ENCODE peak calls at places on chromosomes 5 and 9, in nine cellular contexts. Q is A549; O is Peyer's patch; E is left ventricle myocardium inferior; X is CD8-positive, alpha-beta memory T cell; V is uterus; P is stomach; C is effector memory CD4-positive, alpha-beta T cell; I is heart left ventricle. N is an unnamed sample. For H3K4me1, the result is how much of the 10 kb centered on the place peaks cover.

GRCh38 chr9:86282979-86283535 is 719 bp upstream of the ISCA1 start:
- DNase-seq in C (peak), V (no peak), Q (no peak), P (no peak), I (no peak), E (no peak), X (no peak), O (no peak), N (no peak)

GRCh38 chr5:33010851-33011250 is 299.7 kb downstream of the NPR3 start:
- DNase-seq in O (no peak), C (no peak), E (no peak), P (no peak), X (no peak), I (no peak), V (no peak), Q (no peak), N (no peak)

GRCh38 chr9:76292658-76293057 is 101.6 kb downstream of the RFK start:
- DNase-seq in I (no peak), X (no peak), V (no peak), Q (no peak), O (no peak), E (no peak), P (no peak), C (no peak), N (no peak)

GRCh38 chr5:174303035-174303434 is 257.5 kb downstream of the NSG2 start:
- DNase-seq in V (no peak), Q (no peak), O (no peak), X (no peak), C (no peak), P (no peak), E (no peak), I (no peak), N (no peak)

GRCh38 chr9:129482521-129483466 is 138.1 kb downstream of the C9orf50 start:
- DNase-seq in I (peak), Q (peak), O (peak), P (peak), V (peak), X (no peak), C (no peak), E (peak), N (no peak)

GRCh38 chr9:72473474-72474241 is 47.8 kb upstream of the TMC1 start:
- DNase-seq in X (no peak), O (no peak), Q (peak), E (no peak), I (no peak), V (no peak), C (no peak), P (no peak), N (no peak)

GRCh38 chr5:154447074-154447725 is 1.4 kb downstream of the SAP30L start:
- DNase-seq in Q (no peak), P (no peak), O (no peak), X (peak), E (no peak), C (no peak), I (no peak), V (no peak), N (no peak)

GRCh38 chr5:152124413-152125082 is 199.9 kb upstream of the GLRA1 start:
- DNase-seq in I (no peak), Q (no peak), O (no peak), X (no peak), P (no peak), V (no peak), E (no peak), C (no peak), N (no peak)

GRCh38 chr9:128055222-128056040 is 11.7 kb downstream of the NAIF1 start:
- DNase-seq in Q (no peak), V (peak), E (peak), C (no peak), P (peak), X (no peak), O (no peak), I (no peak), N (no peak)

GRCh38 chr5:109403469-109403868 is 6.3 kb downstream of the PJA2 start:
- DNase-seq in C (no peak), P (no peak), X (no peak), Q (no peak), V (no peak), O (no peak), E (no peak), I (no peak), N (no peak)

GRCh38 chr5:89988129-89988528 is 421.4 kb downstream of the CETN3 start:
- DNase-seq in C (no peak), I (no peak), E (no peak), O (no peak), V (no peak), X (no peak), Q (no peak), P (no peak), N (no peak)

GRCh38 chr9:5866685-5867084 is 24.0 kb upstream of the MLANA start:
- DNase-seq in C (no peak), P (no peak), O (no peak), V (no peak), Q (no peak), E (no peak), X (no peak), I (no peak), N (no peak)

GRCh38 chr5:24899180-24899579 is 254.4 kb upstream of the CDH10 start:
- DNase-seq in E (no peak), X (no peak), Q (no peak), O (no peak), V (no peak), P (no peak), C (no peak), I (no peak), N (no peak)

GRCh38 chr5:26518065-26518464 is 520.3 kb downstream of the CDH9 start:
- DNase-seq in P (no peak), C (no peak), X (no peak), Q (no peak), V (no peak), I (no peak), O (no peak), E (no peak), N (no peak)

GRCh38 chr5:124678478-124678877 is 68.0 kb downstream of the ZNF608 start:
- DNase-seq in Q (no peak), P (no peak), E (peak), I (peak), V (no peak), X (no peak), O (no peak), C (no peak), N (no peak)

GRCh38 chr5:54548565-54548964 is 31.0 kb downstream of the SNX18 start:
- DNase-seq in E (no peak), Q (no peak), I (no peak), X (no peak), O (no peak), C (no peak), P (no peak), V (no peak), N (no peak)

GRCh38 chr5:94440015-94440414 is 178.4 kb downstream of the KIAA0825 start:
- DNase-seq in O (no peak), P (no peak), I (no peak), V (no peak), C (no peak), X (no peak), E (no peak), Q (no peak), N (no peak)

GRCh38 chr9:69535296-69535832 is 136.8 kb downstream of the APBA1 start:
- DNase-seq in P (no peak), Q (no peak), O (no peak), X (no peak), E (no peak), I (no peak), V (no peak), C (no peak), N (no peak)

GRCh38 chr5:1642621-1643061 is 118.9 kb upstream of the LPCAT1 start:
- DNase-seq in C (no peak), P (no peak), Q (no peak), O (no peak), E (peak), I (no peak), X (no peak), V (no peak), N (no peak)

GRCh38 chr5:171311698-171312083 is 2.6 kb downstream of the TLX3 start:
- DNase-seq in Q (no peak), E (no peak), X (no peak), I (no peak), V (no peak), P (no peak), C (no peak), O (no peak), N (no peak)

GRCh38 chr5:130337179-130337888 is 433.1 kb downstream of the CHSY3 start:
- DNase-seq in V (no peak), I (no peak), C (no peak), O (no peak), Q (peak), E (no peak), P (no peak), X (no peak), N (no peak)

GRCh38 chr5:146828385-146828784 is 50.2 kb downstream of the PPP2R2B start:
- DNase-seq in V (no peak), X (no peak), I (no peak), P (no peak), Q (no peak), E (no peak), C (no peak), O (no peak), N (no peak)

GRCh38 chr5:43661102-43661501 is 58.1 kb downstream of the NNT start:
- DNase-seq in X (no peak), Q (peak), I (no peak), C (peak), V (peak), E (no peak), P (no peak), O (no peak), N (no peak)

GRCh38 chr5:72246239-72246580 is 73.8 kb downstream of the MRPS27 start:
- DNase-seq in Q (peak), X (no peak), I (no peak), O (no peak), C (no peak), P (no peak), V (no peak), E (no peak), N (no peak)

DNA sequence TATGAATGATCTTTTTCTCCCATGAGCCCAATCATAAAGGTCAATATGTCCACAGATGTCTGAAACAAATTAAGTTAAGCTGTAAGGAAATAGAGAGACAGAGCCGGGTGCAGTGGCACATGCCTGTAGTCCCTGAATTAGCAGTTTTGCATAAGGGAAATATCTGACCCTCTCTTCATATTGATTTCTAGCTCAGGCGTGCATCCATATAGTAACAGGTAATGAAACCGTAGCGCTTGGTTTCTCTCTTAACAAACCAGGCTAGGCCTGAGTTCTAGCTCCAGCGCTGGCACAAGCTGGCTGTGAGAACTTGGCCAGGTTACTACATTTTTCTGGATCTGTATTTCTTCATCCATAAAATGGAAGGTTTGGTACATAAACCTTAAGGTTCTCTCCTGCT is 118.0 kb upstream of the ERCC6L2 start:
- DNase-seq in O (no peak), Q (no peak), P (no peak), X (no peak), C (no peak), V (no peak), E (no peak), I (no peak), N (no peak)
- H3K4me3 ChIP-seq in O (no peak), Q (no peak), P (no peak), X (no peak), C (no peak), V (no peak), E (no peak), I (no peak), N (no peak)

GRCh38 chr9:112020680-112021596 is 124.3 kb downstream of the UGCG start:
- DNase-seq in E (no peak), V (no peak), Q (peak), C (no peak), X (no peak), P (no peak), O (no peak), I (no peak), N (no peak)
- H3K27ac ChIP-seq in E (no peak), V (no peak), Q (peak), C (no peak), X (no peak), P (peak), O (no peak), I (no peak), N (no peak)

DNA sequence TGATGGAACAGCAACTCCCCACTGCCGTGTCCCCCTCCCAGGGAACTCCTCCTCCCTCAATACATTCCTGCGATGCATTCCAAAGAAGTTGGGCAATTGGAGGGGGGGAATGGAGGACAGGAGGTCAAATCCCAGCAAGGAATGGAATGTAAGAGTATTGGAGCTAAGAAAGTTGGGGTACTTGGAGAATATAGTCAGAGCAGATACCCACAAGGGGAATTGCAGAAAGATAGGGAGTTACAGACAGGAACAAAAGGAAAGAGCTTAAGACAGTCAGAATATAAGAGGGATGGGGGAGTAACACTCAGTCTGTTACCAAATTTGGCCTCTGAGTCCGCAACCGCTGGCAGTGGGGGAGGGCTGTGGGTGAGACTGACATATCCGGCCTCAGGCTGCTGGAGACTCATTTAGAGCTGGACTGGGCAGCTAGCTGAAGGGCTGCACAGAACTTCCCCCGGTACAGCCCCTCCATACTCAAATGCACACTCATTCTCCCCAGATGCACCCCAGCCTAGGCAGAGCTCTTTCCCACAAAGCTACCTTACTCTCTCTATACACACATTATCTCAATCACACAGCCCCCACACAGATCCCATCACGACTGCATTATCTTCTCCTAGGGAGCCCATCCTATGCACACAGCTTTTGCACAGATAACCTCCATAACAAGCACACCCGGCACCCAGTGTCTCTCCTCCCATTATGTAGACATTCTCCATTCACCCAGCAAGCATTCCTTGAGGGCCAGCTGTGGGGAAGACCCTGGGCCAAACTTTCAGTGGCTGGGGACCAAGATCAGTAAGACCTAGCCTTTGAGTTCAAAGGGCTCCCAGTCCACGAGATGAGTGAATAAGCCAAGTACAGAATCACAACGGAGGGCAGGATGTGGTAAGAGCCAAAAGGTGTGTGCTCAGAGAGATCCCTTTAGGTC is 3.7 kb downstream of the TLN1 start:
- DNase-seq in I (peak), X (no peak), O (peak), P (peak), Q (peak), V (peak), C (peak), E (peak), N (peak)
- H3K4me1 ChIP-seq in I (half or more), X (half or more), O (under half), P (half or more), Q (under half), V (under half), C (half or more), E (half or more), N (under half)

DNA sequence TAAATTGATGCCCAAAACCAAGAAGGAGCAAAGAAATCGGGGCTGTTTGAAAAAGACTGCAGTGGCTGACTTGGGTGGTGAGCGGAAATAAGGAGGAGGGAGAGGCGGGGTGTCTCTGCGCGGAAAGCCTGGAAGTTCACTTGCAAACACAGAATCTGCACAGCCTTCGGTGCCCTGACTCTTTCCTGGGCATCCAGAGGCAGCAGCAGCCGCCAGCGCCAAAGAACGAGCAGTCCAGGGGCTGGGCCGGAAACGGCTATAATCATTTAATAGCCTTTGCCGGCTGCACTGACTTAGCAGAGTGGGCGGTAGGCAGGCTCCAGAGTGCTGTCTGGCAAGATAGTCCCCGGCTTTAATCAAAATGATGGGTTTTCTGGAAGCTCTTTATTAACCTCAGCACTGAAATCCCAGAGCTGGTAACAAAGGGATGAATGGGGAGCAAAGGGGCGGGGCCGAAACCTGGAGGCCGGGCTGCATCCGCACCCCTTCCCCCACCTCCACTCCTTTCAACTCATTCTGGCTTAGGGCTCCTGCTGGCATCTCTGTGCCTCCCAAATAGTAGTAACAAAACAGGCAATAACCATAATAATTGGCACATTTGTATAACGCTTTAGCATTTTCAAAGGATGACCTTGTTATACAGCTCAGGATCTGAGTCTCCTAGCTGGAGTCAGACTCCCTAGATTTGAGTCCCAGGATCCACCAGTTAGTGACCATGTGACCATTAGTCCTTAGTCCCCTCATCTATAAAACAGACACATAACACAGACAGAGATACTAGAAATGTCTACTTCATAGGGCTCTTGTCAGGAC is 35.8 kb downstream of the PCDHAC2 start:
- DNase-seq in C (no peak), X (no peak), V (no peak), I (peak), P (peak), E (no peak), O (no peak), Q (peak), N (no peak)
- H3K4me3 ChIP-seq in C (no peak), X (no peak), V (peak), I (no peak), P (peak), E (peak), O (peak), Q (peak), N (peak)

DNA sequence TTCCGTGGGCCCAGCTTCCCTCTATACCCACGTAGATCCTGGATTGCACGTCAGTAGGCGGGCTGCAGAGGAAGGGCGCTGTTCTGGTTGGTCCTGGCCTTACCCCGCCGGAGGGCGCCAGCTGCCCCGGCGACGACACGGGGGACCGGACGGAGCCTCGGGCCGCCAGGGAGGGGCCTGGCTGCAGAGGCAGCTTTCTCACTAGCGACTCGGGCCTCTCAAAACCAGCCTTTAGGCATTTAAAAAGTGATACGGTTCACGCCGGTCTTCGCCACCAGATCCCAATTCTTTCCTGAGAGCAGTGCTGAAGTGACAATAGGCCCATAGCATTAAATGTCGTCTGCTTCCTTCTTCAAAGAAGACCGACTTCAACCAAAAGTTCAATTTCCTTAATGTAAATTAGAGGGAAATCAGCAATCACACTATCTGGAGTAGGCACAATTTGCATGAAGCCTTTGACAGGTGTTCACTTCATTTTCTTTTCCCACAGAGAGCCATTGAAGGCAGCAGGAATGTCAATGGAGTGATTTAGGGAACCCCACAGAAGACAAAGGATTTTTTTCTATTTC is 17.6 kb upstream of the UBE2D2 start:
- DNase-seq in E (peak), C (peak), P (peak), O (peak), X (peak), I (peak), V (no peak), Q (no peak), N (peak)
- H3K27ac ChIP-seq in E (peak), C (no peak), P (peak), O (no peak), X (no peak), I (peak), V (no peak), Q (no peak), N (no peak)

DNA sequence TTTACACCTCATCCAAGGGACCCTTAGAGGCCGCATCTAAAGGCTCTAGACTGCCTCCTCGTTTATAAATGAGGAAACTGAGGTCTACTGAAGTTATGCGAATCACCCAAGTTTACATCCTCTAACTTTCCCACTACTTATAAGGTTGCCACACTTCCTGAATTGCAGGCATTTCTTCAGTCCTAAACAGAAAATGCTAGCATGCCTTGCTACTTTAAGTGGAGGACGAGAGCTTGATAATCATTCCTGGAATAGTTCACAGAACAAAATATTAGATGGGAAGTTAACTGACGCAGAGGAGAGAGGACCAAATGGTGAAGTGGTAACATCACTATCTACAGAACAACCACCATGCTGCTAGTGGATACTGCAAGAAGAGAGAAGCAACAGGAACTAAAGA is 85.8 kb downstream of the GNAQ start:
- DNase-seq in X (no peak), P (no peak), V (no peak), Q (no peak), O (no peak), I (no peak), E (no peak), C (no peak), N (no peak)
- H3K4me1 ChIP-seq in X (under half), P (half or more), V (under half), Q (under half), O (under half), I (half or more), E (half or more), C (under half), N (under half)

N was measured in ascending aorta.